ENCODE peak calls at places on chromosomes 4 and X, in ten cellular contexts. One of them, this sample, is unnamed.

GRCh38 chr4:55038176-55038890 is 87.1 kb downstream of the KDR start:
- DNase-seq in spleen: no peak
- DNase-seq in H9: no peak
- DNase-seq in psoas muscle: no peak
- DNase-seq in ascending aorta: no peak
- DNase-seq in K562: no peak
- DNase-seq in H1: no peak
- DNase-seq in kidney: no peak
- DNase-seq in heart left ventricle: peak; percentile 28
- DNase-seq in neural progenitor cell: no peak
- DNase-seq in this sample: peak; percentile 4

GRCh38 chrX:18032486-18033221 is 171.6 kb upstream of the RAI2 start:
- DNase-seq in kidney: no peak
- DNase-seq in psoas muscle: no peak
- DNase-seq in neural progenitor cell: no peak
- DNase-seq in spleen: no peak
- DNase-seq in K562: no peak
- DNase-seq in H1: no peak
- DNase-seq in heart left ventricle: no peak
- DNase-seq in ascending aorta: no peak
- DNase-seq in H9: no peak
- DNase-seq in this sample: no peak

GRCh38 chr4:128528177-128528576 is 240.6 kb upstream of the PGRMC2 start:
- DNase-seq in H9: no peak
- DNase-seq in neural progenitor cell: no peak
- DNase-seq in spleen: no peak
- DNase-seq in psoas muscle: no peak
- DNase-seq in K562: no peak
- DNase-seq in ascending aorta: no peak
- DNase-seq in heart left ventricle: no peak
- DNase-seq in H1: no peak
- DNase-seq in kidney: no peak
- DNase-seq in this sample: no peak

GRCh38 chr4:125985856-125986255 is 671.1 kb downstream of the FAT4 start:
- DNase-seq in neural progenitor cell: no peak
- DNase-seq in H1: peak; percentile 88
- DNase-seq in H9: peak; percentile 95
- DNase-seq in heart left ventricle: no peak
- DNase-seq in psoas muscle: no peak
- DNase-seq in kidney: no peak
- DNase-seq in K562: no peak
- DNase-seq in ascending aorta: no peak
- DNase-seq in spleen: no peak
- DNase-seq in this sample: no peak

GRCh38 chr4:76235915-76236314 is 15.6 kb upstream of the FAM47E start:
- DNase-seq in psoas muscle: no peak
- DNase-seq in neural progenitor cell: no peak
- DNase-seq in H9: no peak
- DNase-seq in spleen: no peak
- DNase-seq in ascending aorta: no peak
- DNase-seq in K562: no peak
- DNase-seq in H1: no peak
- DNase-seq in kidney: no peak
- DNase-seq in heart left ventricle: no peak
- DNase-seq in this sample: no peak

GRCh38 chr4:120009731-120010130 is 56.9 kb downstream of the MAD2L1 start:
- DNase-seq in H9: no peak
- DNase-seq in ascending aorta: no peak
- DNase-seq in neural progenitor cell: no peak
- DNase-seq in H1: no peak
- DNase-seq in heart left ventricle: no peak
- DNase-seq in spleen: no peak
- DNase-seq in psoas muscle: no peak
- DNase-seq in K562: no peak
- DNase-seq in kidney: no peak
- DNase-seq in this sample: no peak

GRCh38 chr4:6625256-6625655 is 15.2 kb upstream of the MRFAP1 start:
- DNase-seq in ascending aorta: no peak
- DNase-seq in neural progenitor cell: no peak
- DNase-seq in heart left ventricle: no peak
- DNase-seq in H1: no peak
- DNase-seq in kidney: no peak
- DNase-seq in spleen: no peak
- DNase-seq in K562: no peak
- DNase-seq in psoas muscle: no peak
- DNase-seq in H9: no peak
- DNase-seq in this sample: no peak

GRCh38 chr4:61872983-61873382 is 672.9 kb downstream of the ADGRL3 start:
- DNase-seq in ascending aorta: no peak
- DNase-seq in K562: no peak
- DNase-seq in H9: no peak
- DNase-seq in H1: no peak
- DNase-seq in heart left ventricle: no peak
- DNase-seq in spleen: no peak
- DNase-seq in psoas muscle: no peak
- DNase-seq in kidney: no peak
- DNase-seq in neural progenitor cell: no peak
- DNase-seq in this sample: no peak

GRCh38 chr4:114606240-114606639 is 7.6 kb downstream of the UGT8 start:
- DNase-seq in H9: peak; percentile 40
- DNase-seq in kidney: no peak
- DNase-seq in ascending aorta: no peak
- DNase-seq in H1: no peak
- DNase-seq in neural progenitor cell: no peak
- DNase-seq in spleen: no peak
- DNase-seq in heart left ventricle: no peak
- DNase-seq in K562: no peak
- DNase-seq in psoas muscle: no peak
- DNase-seq in this sample: no peak

GRCh38 chrX:72081605-72082320 is 50.0 kb downstream of the RTL5 start:
- DNase-seq in neural progenitor cell: no peak
- DNase-seq in spleen: no peak
- DNase-seq in kidney: no peak
- DNase-seq in H1: no peak
- DNase-seq in K562: no peak
- DNase-seq in psoas muscle: no peak
- DNase-seq in ascending aorta: no peak
- DNase-seq in heart left ventricle: no peak
- DNase-seq in H9: no peak
- DNase-seq in this sample: no peak

GRCh38 chr4:110540606-110541440 is 64.9 kb downstream of the ENPEP start:
- DNase-seq in ascending aorta: no peak
- DNase-seq in K562: no peak
- DNase-seq in spleen: no peak
- DNase-seq in H1: no peak
- DNase-seq in neural progenitor cell: no peak
- DNase-seq in H9: no peak
- DNase-seq in kidney: no peak
- DNase-seq in psoas muscle: no peak
- DNase-seq in heart left ventricle: no peak
- DNase-seq in this sample: no peak

GRCh38 chrX:71650333-71650969 is 16.9 kb upstream of the LOC101059915 start:
- DNase-seq in K562: no peak
- DNase-seq in ascending aorta: no peak
- DNase-seq in neural progenitor cell: no peak
- DNase-seq in H9: no peak
- DNase-seq in spleen: no peak
- DNase-seq in heart left ventricle: no peak
- DNase-seq in psoas muscle: no peak
- DNase-seq in kidney: no peak
- DNase-seq in H1: no peak
- DNase-seq in this sample: no peak

GRCh38 chr4:24856586-24856985 is 56.3 kb downstream of the CCDC149 start:
- DNase-seq in K562: no peak
- DNase-seq in ascending aorta: no peak
- DNase-seq in spleen: no peak
- DNase-seq in kidney: no peak
- DNase-seq in neural progenitor cell: peak; percentile 23
- DNase-seq in psoas muscle: no peak
- DNase-seq in H9: no peak
- DNase-seq in H1: no peak
- DNase-seq in heart left ventricle: no peak
- DNase-seq in this sample: no peak
- H3K4me1 ChIP-seq in K562: no peaks in the 10 kb centered on the region
- H3K4me1 ChIP-seq in ascending aorta: peaks cover 14% of the 10 kb centered on the region
- H3K4me1 ChIP-seq in spleen: no peaks in the 10 kb centered on the region
- H3K4me1 ChIP-seq in kidney: no peaks in the 10 kb centered on the region
- H3K4me1 ChIP-seq in neural progenitor cell: no peaks in the 10 kb centered on the region
- H3K4me1 ChIP-seq in psoas muscle: peaks cover 10% of the 10 kb centered on the region
- H3K4me1 ChIP-seq in H9: no peaks in the 10 kb centered on the region
- H3K4me1 ChIP-seq in H1: no peaks in the 10 kb centered on the region
- H3K4me1 ChIP-seq in heart left ventricle: peaks cover 21% of the 10 kb centered on the region
- H3K4me1 ChIP-seq in this sample: peaks cover 10% of the 10 kb centered on the region

DNA sequence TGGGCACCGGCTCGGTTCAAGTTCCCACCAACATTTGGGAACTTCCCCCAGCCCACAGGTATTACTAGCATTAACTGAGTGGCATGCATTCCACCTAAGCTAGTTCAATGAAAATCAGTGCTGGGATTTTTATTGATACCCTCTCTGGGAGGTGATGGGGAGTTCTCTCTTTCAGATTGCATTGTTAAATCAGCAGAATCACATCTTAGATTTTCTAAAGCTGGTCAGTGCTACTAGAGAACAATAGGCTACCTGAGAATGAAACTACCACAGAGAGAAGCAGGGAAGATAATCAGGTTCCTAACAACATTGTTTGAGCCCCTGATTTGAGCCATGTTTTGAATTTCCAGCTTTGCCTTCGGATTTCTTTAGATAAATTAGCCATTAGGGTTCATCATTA is 16.0 kb downstream of the EPGN start:
- DNase-seq in spleen: no peak
- DNase-seq in H9: no peak
- DNase-seq in neural progenitor cell: no peak
- DNase-seq in heart left ventricle: no peak
- DNase-seq in kidney: no peak
- DNase-seq in ascending aorta: no peak
- DNase-seq in psoas muscle: no peak
- DNase-seq in K562: no peak
- DNase-seq in H1: no peak
- DNase-seq in this sample: no peak
- H3K4me1 ChIP-seq in spleen: no peaks in the 10 kb centered on the region
- H3K4me1 ChIP-seq in H9: peaks cover 3% of the 10 kb centered on the region
- H3K4me1 ChIP-seq in neural progenitor cell: peaks cover 10% of the 10 kb centered on the region
- H3K4me1 ChIP-seq in heart left ventricle: no peaks in the 10 kb centered on the region
- H3K4me1 ChIP-seq in kidney: no peaks in the 10 kb centered on the region
- H3K4me1 ChIP-seq in ascending aorta: no peaks in the 10 kb centered on the region
- H3K4me1 ChIP-seq in psoas muscle: no peaks in the 10 kb centered on the region
- H3K4me1 ChIP-seq in K562: peaks cover 5% of the 10 kb centered on the region
- H3K4me1 ChIP-seq in H1: peaks cover 7% of the 10 kb centered on the region
- H3K4me1 ChIP-seq in this sample: no peaks in the 10 kb centered on the region

GRCh38 chr4:98287328-98287727 is 26.1 kb downstream of the RAP1GDS1 start:
- DNase-seq in H1: no peak
- DNase-seq in K562: no peak
- DNase-seq in H9: no peak
- DNase-seq in kidney: no peak
- DNase-seq in ascending aorta: no peak
- DNase-seq in neural progenitor cell: no peak
- DNase-seq in psoas muscle: no peak
- DNase-seq in heart left ventricle: no peak
- DNase-seq in spleen: no peak
- DNase-seq in this sample: no peak

GRCh38 chr4:98293089-98293887 is 32.1 kb downstream of the RAP1GDS1 start:
- DNase-seq in H1: no peak
- DNase-seq in K562: no peak
- DNase-seq in H9: no peak
- DNase-seq in ascending aorta: no peak
- DNase-seq in psoas muscle: no peak
- DNase-seq in spleen: no peak
- DNase-seq in kidney: no peak
- DNase-seq in neural progenitor cell: no peak
- DNase-seq in heart left ventricle: no peak
- DNase-seq in this sample: no peak

GRCh38 chr4:98289375-98289774 is 28.2 kb downstream of the RAP1GDS1 start:
- DNase-seq in psoas muscle: no peak
- DNase-seq in kidney: no peak
- DNase-seq in neural progenitor cell: no peak
- DNase-seq in heart left ventricle: no peak
- DNase-seq in spleen: no peak
- DNase-seq in K562: no peak
- DNase-seq in H9: no peak
- DNase-seq in ascending aorta: no peak
- DNase-seq in H1: no peak
- DNase-seq in this sample: no peak

GRCh38 chr4:98285676-98286075 is 24.5 kb downstream of the RAP1GDS1 start:
- DNase-seq in neural progenitor cell: no peak
- DNase-seq in ascending aorta: no peak
- DNase-seq in K562: no peak
- DNase-seq in H1: no peak
- DNase-seq in spleen: no peak
- DNase-seq in H9: no peak
- DNase-seq in kidney: no peak
- DNase-seq in psoas muscle: no peak
- DNase-seq in heart left ventricle: no peak
- DNase-seq in this sample: no peak

DNA sequence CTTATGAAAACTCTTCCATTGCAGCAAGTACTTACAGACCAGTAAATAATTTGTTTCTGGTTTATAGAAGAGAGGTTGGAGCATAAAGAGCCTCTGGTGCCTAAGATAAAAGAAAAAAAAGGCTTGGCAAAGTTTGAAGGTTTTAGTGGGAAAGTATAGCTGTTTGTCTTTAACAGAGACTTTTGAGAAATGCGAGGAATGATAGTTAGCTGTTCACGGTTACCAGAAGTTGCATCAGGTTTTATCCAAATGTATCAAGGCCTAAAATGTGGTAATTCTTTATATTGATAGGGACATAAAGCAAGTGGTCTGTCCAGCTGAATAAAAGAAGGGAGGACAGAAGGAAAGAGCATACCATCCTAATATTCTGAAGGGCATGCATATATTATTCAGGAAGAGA is 29.3 kb downstream of the RAP1GDS1 start:
- DNase-seq in kidney: no peak
- DNase-seq in ascending aorta: no peak
- DNase-seq in H9: no peak
- DNase-seq in psoas muscle: no peak
- DNase-seq in H1: no peak
- DNase-seq in spleen: no peak
- DNase-seq in neural progenitor cell: no peak
- DNase-seq in heart left ventricle: no peak
- DNase-seq in K562: no peak
- DNase-seq in this sample: no peak
- H3K4me1 ChIP-seq in kidney: no peaks in the 10 kb centered on the region
- H3K4me1 ChIP-seq in ascending aorta: no peaks in the 10 kb centered on the region
- H3K4me1 ChIP-seq in H9: no peaks in the 10 kb centered on the region
- H3K4me1 ChIP-seq in psoas muscle: peaks cover 10% of the 10 kb centered on the region
- H3K4me1 ChIP-seq in H1: no peaks in the 10 kb centered on the region
- H3K4me1 ChIP-seq in spleen: peaks cover 23% of the 10 kb centered on the region
- H3K4me1 ChIP-seq in neural progenitor cell: peaks cover 7% of the 10 kb centered on the region
- H3K4me1 ChIP-seq in heart left ventricle: no peaks in the 10 kb centered on the region
- H3K4me1 ChIP-seq in K562: no peaks in the 10 kb centered on the region
- H3K4me1 ChIP-seq in this sample: peaks cover 3% of the 10 kb centered on the region

DNA sequence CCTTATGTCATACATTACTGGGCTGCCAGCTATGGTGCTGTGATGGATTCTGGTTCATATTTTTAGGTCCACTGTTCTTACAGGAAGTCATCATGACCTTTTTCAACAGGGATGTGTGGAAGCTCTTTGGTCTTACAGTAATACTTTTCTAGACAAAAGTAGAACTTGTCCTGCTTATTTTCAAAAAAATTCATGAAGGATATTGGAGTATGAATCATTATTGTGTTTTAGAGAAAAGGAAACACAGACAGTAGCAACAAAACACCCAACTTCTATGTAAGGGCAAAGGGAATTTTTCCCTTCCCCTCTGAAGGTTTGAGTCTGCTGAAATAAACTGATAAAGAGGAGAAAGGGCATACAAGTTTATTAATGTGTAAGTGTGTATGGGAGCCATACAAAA is 54.7 kb upstream of the FAM9C start:
- DNase-seq in psoas muscle: no peak
- DNase-seq in K562: no peak
- DNase-seq in heart left ventricle: no peak
- DNase-seq in H1: no peak
- DNase-seq in H9: no peak
- DNase-seq in kidney: no peak
- DNase-seq in ascending aorta: no peak
- DNase-seq in neural progenitor cell: no peak
- DNase-seq in spleen: no peak
- DNase-seq in this sample: no peak
- H3K4me1 ChIP-seq in psoas muscle: peaks cover 4% of the 10 kb centered on the region
- H3K4me1 ChIP-seq in K562: no peaks in the 10 kb centered on the region
- H3K4me1 ChIP-seq in heart left ventricle: peaks cover 10% of the 10 kb centered on the region
- H3K4me1 ChIP-seq in H1: no peaks in the 10 kb centered on the region
- H3K4me1 ChIP-seq in H9: no peaks in the 10 kb centered on the region
- H3K4me1 ChIP-seq in kidney: peaks cover 5% of the 10 kb centered on the region
- H3K4me1 ChIP-seq in ascending aorta: no peaks in the 10 kb centered on the region
- H3K4me1 ChIP-seq in neural progenitor cell: peaks cover 5% of the 10 kb centered on the region
- H3K4me1 ChIP-seq in spleen: peaks cover 38% of the 10 kb centered on the region
- H3K4me1 ChIP-seq in this sample: peaks cover 22% of the 10 kb centered on the region